ENCODE peak calls at places on chromosomes 3 and 15, in four cellular contexts. U is foreskin melanocyte; J is activated CD4-positive, alpha-beta T cell treated with anti-CD3 and anti-CD28 coated beads, Interleukin-2, amount 50 U/mL, for 1 hour; G is lung microvascular endothelial cell. I is an unnamed sample.

GRCh38 chr3:69051796-69052566 is at the start of gene TMF1:
- DNase-seq in U (peak; percentile 99), J (peak; percentile 97), G (peak; percentile 99), I (peak; percentile 100)

GRCh38 chr15:101504373-101504772 is 14.9 kb upstream of the PCSK6 start:
- DNase-seq in U (no peak), J (no peak), G (no peak), I (no peak)

GRCh38 chr3:58052373-58053273 is 44.4 kb downstream of the FLNB start:
- DNase-seq in U (peak; percentile 56), J (no peak), G (peak; percentile 91), I (peak; percentile 97)

GRCh38 chr15:64247906-64248541 is 85.2 kb upstream of the PPIB start:
- DNase-seq in U (peak; percentile 95), J (no peak), G (peak; percentile 86), I (peak; percentile 98)

GRCh38 chr3:171508676-171509075 is 48.5 kb upstream of the TNIK start:
- DNase-seq in U (no peak), J (no peak), G (no peak), I (no peak)

GRCh38 chr3:171867976-171868375 is 24.8 kb downstream of the TMEM212 start:
- DNase-seq in U (no peak), J (no peak), G (peak; percentile 22), I (no peak)

GRCh38 chr3:69767571-69767970 is 28.3 kb downstream of the MITF start:
- DNase-seq in U (no peak), J (no peak), G (peak; percentile 92), I (peak; percentile 23)

GRCh38 chr3:127275287-127275781 is 12.5 kb downstream of the PRR20G start:
- DNase-seq in U (peak; percentile 68), J (no peak), G (no peak), I (no peak)

GRCh38 chr3:4656059-4656458 is 162.9 kb downstream of the ITPR1 start:
- DNase-seq in U (peak; percentile 49), J (no peak), G (peak; percentile 81), I (peak; percentile 89)

GRCh38 chr3:82080792-82081191 is 319.3 kb upstream of the GBE1 start:
- DNase-seq in U (no peak), J (no peak), G (peak; percentile 33), I (peak; percentile 67)

GRCh38 chr3:14841836-14842235 is 23.1 kb downstream of the FGD5 start:
- DNase-seq in U (no peak), J (no peak), G (no peak), I (no peak)